ENCODE peak calls at places on chromosomes 13 and 19, in seven cellular contexts. W is thoracic aorta; D is thyroid gland; I is CD8-positive, alpha-beta memory T cell; S is heart left ventricle; V is upper lobe of right lung; O is effector memory CD4-positive, alpha-beta T cell. K is an unnamed sample.

GRCh38 chr19:49801966-49802661 is 11.0 kb downstream of the FUZ start:
- DNase-seq in S (peak), V (no peak), D (peak), O (no peak), W (peak), I (no peak), K (no peak)

GRCh38 chr19:5680083-5680436 is 256 bp downstream of the MICOS13 start:
- DNase-seq in D (peak), S (no peak), O (no peak), I (no peak), W (no peak), V (peak), K (no peak)

GRCh38 chr19:50414850-50415660 is 3.7 kb upstream of the SPIB start:
- DNase-seq in I (peak), S (peak), D (peak), W (no peak), O (peak), V (peak), K (no peak)

GRCh38 chr19:977058-977464 is 7.1 kb upstream of the WDR18 start:
- DNase-seq in W (no peak), D (no peak), V (no peak), O (no peak), S (no peak), I (no peak), K (no peak)

GRCh38 chr19:56748443-56748842 is 76.9 kb upstream of the ZNF835 start:
- DNase-seq in I (no peak), W (no peak), S (no peak), V (no peak), O (no peak), D (peak), K (no peak)

GRCh38 chr19:48102870-48103751 is 7.5 kb downstream of the PLA2G4C start:
- DNase-seq in O (no peak), I (no peak), W (no peak), S (no peak), D (no peak), V (no peak), K (peak)

GRCh38 chr19:39557791-39558622 is 18.0 kb upstream of the EID2 start:
- DNase-seq in I (no peak), O (no peak), V (no peak), D (peak), W (no peak), S (no peak), K (no peak)

GRCh38 chr13:25037057-25037813 is 58.7 kb upstream of the PABPC3 start:
- DNase-seq in W (no peak), O (no peak), V (no peak), I (no peak), D (peak), S (peak), K (no peak)

GRCh38 chr19:44855606-44856005 is 9.5 kb downstream of the NECTIN2 start:
- DNase-seq in S (no peak), D (no peak), O (no peak), W (no peak), I (no peak), V (no peak), K (no peak)

GRCh38 chr13:23578411-23579071 is 8.3 kb downstream of the TNFRSF19 start:
- DNase-seq in I (peak), V (peak), O (peak), W (no peak), S (peak), D (peak), K (peak)

DNA sequence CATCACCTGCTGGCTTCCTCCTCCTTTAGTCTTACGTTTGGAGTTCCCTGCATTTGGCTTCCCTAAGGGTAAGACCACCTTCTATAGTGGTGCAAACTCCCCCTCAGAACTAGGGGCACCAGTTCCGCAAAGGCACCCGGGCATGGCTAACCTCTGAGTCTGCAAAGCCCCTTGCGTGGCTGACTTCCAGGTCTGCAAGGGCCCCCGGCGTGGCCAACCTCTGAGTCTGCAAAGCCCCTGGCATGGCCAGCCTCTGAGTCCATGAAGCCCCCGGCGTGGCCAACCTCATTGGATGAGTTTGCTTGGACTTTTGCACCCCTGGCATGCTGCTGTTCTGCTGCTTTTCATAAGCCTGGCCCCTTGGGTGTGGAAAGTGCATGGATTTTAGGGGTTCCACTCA is 5.1 kb downstream of the MCF2L start:
- DNase-seq in D (no peak), V (peak), I (no peak), S (no peak), O (no peak), W (no peak), K (no peak)
- H3K27ac ChIP-seq in D (no peak), V (no peak), I (no peak), S (no peak), O (no peak), W (no peak), K (no peak)

GRCh38 chr13:36879218-36879938 is 40.7 kb downstream of the SMAD9 start:
- DNase-seq in S (no peak), D (no peak), W (no peak), I (no peak), O (no peak), V (peak), K (no peak)
- H3K27ac ChIP-seq in S (no peak), D (no peak), W (no peak), I (no peak), O (no peak), V (no peak), K (no peak)

GRCh38 chr19:29675650-29676186 is 10.5 kb downstream of the PLEKHF1 start:
- DNase-seq in O (no peak), W (no peak), I (no peak), D (no peak), V (peak), S (no peak), K (no peak)
- H3K27ac ChIP-seq in O (peak), W (peak), I (no peak), D (no peak), V (peak), S (peak), K (no peak)

DNA sequence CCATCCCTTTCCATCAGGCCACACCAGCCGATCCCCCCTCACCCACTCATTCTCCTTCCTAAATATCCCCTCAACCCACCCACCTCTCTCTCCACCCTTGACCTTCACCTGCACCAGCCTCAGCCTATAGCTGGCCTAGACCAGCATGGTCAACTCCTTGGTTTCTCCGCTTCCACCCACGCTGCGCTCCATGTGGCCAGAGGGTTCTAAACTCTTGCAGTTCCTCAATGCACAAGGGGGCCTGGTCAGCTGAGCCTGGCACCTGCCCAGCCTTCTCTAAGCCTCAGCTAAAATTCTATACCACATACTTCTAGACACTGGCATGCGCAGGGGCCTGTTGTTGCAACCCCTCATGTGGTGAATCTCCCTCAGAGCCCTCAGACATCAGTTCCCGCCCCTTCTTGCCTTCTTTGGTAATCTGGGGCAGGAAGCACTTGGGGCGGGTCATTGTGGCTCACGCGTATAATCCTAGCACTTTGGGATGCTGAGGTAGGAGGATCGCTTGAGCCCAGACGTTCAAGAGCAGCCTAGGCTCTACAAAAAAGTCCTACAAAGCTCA is 19.7 kb upstream of the LDLR start:
- DNase-seq in S (no peak), D (no peak), V (no peak), I (no peak), W (no peak), O (no peak), K (no peak)
- H3K27ac ChIP-seq in S (no peak), D (no peak), V (no peak), I (no peak), W (no peak), O (no peak), K (no peak)

GRCh38 chr19:31461814-31462539 is 112.7 kb upstream of the TSHZ3 start:
- DNase-seq in S (no peak), W (no peak), I (no peak), D (no peak), V (no peak), O (no peak), K (no peak)

DNA sequence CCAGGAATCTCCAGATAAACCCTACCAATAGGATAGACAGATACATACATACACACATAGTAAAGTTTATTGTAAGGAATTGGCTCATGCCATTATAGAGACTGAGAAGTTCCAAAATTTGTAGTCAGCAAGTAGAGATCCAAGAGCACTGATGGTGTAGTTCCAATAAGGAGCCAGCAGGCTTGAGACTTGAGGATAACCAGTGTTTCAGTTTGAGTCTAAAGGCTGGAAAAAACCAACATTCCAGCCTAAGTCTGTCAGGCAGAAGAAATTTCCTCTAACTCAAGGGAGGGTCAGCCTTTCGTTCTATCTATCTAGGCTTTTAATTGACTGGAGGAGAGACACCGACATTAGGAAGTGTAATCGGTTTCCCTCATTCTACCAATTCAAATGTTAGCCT is 110.2 kb upstream of the TSHZ3 start:
- DNase-seq in D (no peak), V (no peak), W (no peak), S (no peak), I (no peak), O (no peak), K (no peak)
- H3K27ac ChIP-seq in D (no peak), V (no peak), W (no peak), S (no peak), I (no peak), O (no peak), K (no peak)

GRCh38 chr13:75432811-75433244 is 49.1 kb downstream of the TBC1D4 start:
- DNase-seq in W (no peak), V (no peak), S (no peak), O (no peak), D (peak), I (no peak), K (no peak)
- H3K27ac ChIP-seq in W (no peak), V (no peak), S (peak), O (no peak), D (no peak), I (no peak), K (no peak)

GRCh38 chr19:9836021-9836420 is 903 bp downstream of the PIN1 start:
- DNase-seq in W (no peak), O (no peak), I (no peak), S (no peak), D (no peak), V (no peak), K (no peak)
- H3K27ac ChIP-seq in W (no peak), O (peak), I (peak), S (peak), D (no peak), V (peak), K (no peak)

GRCh38 chr13:34303346-34303745 is 485.4 kb downstream of the RFC3 start:
- DNase-seq in D (no peak), W (no peak), V (no peak), O (no peak), I (no peak), S (no peak), K (peak)
- H3K27ac ChIP-seq in D (no peak), W (no peak), V (no peak), O (no peak), I (no peak), S (no peak), K (peak)

K was measured in epithelial cell of prostate.